ENCODE peak calls at places on chromosome 6, in five cellular contexts. J is HepG2, V is sigmoid colon, F is tibial nerve, O is SK-N-SH. Y is an unnamed sample.

GRCh38 chr6:78243519-78243918 is 590.7 kb downstream of the MEI4 start:
- DNase-seq in F (no peak), J (no peak), V (no peak), O (peak; percentile 1), Y (no peak)

GRCh38 chr6:157909282-157909664 is 72.4 kb upstream of the SYNJ2 start:
- DNase-seq in V (no peak), O (no peak), J (no peak), F (no peak), Y (peak; percentile 19)

GRCh38 chr6:53112871-53113270 is 35.8 kb downstream of the GCM1 start:
- DNase-seq in J (no peak), O (no peak), F (no peak), V (no peak), Y (no peak)

GRCh38 chr6:158185729-158186456 is 17.7 kb downstream of the GTF2H5 start:
- DNase-seq in V (no peak), F (no peak), O (no peak), J (no peak), Y (no peak)

GRCh38 chr6:81933648-81934047 is 181.2 kb upstream of the TENT5A start:
- DNase-seq in O (no peak), V (no peak), J (peak; percentile 32), F (no peak), Y (no peak)

GRCh38 chr6:110575910-110576463 is 99.6 kb upstream of the SLC22A16 start:
- DNase-seq in F (no peak), J (no peak), O (no peak), V (no peak), Y (no peak)

GRCh38 chr6:139494376-139495025 is 120.1 kb upstream of the CITED2 start:
- DNase-seq in V (no peak), J (no peak), O (no peak), F (no peak), Y (no peak)

GRCh38 chr6:119322034-119322433 is 27.5 kb downstream of the MAN1A1 start:
- DNase-seq in O (no peak), J (no peak), V (no peak), F (no peak), Y (no peak)

GRCh38 chr6:18259675-18260447 is 4.5 kb downstream of the DEK start:
- DNase-seq in F (no peak), J (no peak), O (no peak), V (no peak), Y (no peak)

GRCh38 chr6:162377735-162378134 is 349.8 kb downstream of the PRKN start:
- DNase-seq in O (no peak), V (no peak), J (no peak), F (peak; percentile 9), Y (no peak)

GRCh38 chr6:26329763-26330511 is 35.1 kb upstream of the BTN3A2 start:
- DNase-seq in J (peak; percentile 68), F (no peak), V (no peak), O (no peak), Y (no peak)

GRCh38 chr6:149012040-149012545 is 265.3 kb downstream of the UST start:
- DNase-seq in V (no peak), F (no peak), O (no peak), J (no peak), Y (no peak)

GRCh38 chr6:152086223-152086873 is 278.9 kb downstream of the ESR1 start:
- DNase-seq in F (no peak), O (no peak), V (no peak), J (no peak), Y (no peak)

GRCh38 chr6:109362102-109362884 is 20.0 kb downstream of the CD164 start:
- DNase-seq in F (no peak), J (no peak), O (no peak), V (no peak), Y (no peak)

GRCh38 chr6:157094038-157094437 is 229.3 kb downstream of the TMEM242 start:
- DNase-seq in V (no peak), J (no peak), F (no peak), O (no peak), Y (no peak)

GRCh38 chr6:33875696-33876095 is 71.9 kb upstream of the MLN start:
- DNase-seq in F (no peak), V (no peak), J (no peak), O (peak; percentile 67), Y (no peak)

GRCh38 chr6:35955970-35956369 is 35.1 kb upstream of the SRPK1 start:
- DNase-seq in J (no peak), O (no peak), V (no peak), F (no peak), Y (no peak)

GRCh38 chr6:35954335-35954734 is 33.4 kb upstream of the SRPK1 start:
- DNase-seq in F (no peak), J (no peak), V (no peak), O (no peak), Y (no peak)

GRCh38 chr6:35960192-35960591 is 39.3 kb upstream of the SRPK1 start:
- DNase-seq in V (no peak), F (no peak), J (no peak), O (no peak), Y (no peak)

GRCh38 chr6:35955071-35955470 is 34.2 kb upstream of the SRPK1 start:
- DNase-seq in O (no peak), J (no peak), F (no peak), V (no peak), Y (no peak)

GRCh38 chr6:35955521-35955920 is 34.6 kb upstream of the SRPK1 start:
- DNase-seq in J (no peak), V (no peak), F (no peak), O (no peak), Y (no peak)
- H3K27me3 ChIP-seq in J (no peaks in the 10 kb centered on the region), V (no peaks in the 10 kb centered on the region), F (no peaks in the 10 kb centered on the region), O (peaks cover 8% of the 10 kb centered on the region), Y (no peaks in the 10 kb centered on the region)

DNA sequence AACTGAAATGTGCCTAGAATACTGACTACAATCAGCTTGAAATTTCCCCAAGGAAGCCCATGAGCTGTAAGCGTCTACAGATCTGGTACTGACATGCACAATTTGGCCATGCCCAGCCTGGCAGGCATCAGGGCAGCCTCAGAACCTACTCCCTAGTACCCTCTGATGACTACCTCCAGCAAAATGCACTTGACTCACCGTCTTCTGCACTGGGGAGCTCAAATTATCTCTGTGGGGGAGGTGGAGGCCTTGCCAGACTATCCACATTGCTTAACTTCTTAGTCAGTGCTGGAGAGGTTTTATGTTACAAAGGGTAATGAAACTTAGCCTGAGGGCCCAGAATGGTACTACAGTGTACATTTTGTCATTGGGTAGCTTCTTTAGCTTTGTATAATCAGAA is 126.0 kb upstream of the ADGRF1 start:
- DNase-seq in V (no peak), O (no peak), J (peak; percentile 52), F (peak; percentile 32), Y (peak; percentile 87)
- TF ChIP-seq EP300 in V (no peak), O (no peak), J (no peak), F (peak; percentile 46), Y (no peak)

DNA sequence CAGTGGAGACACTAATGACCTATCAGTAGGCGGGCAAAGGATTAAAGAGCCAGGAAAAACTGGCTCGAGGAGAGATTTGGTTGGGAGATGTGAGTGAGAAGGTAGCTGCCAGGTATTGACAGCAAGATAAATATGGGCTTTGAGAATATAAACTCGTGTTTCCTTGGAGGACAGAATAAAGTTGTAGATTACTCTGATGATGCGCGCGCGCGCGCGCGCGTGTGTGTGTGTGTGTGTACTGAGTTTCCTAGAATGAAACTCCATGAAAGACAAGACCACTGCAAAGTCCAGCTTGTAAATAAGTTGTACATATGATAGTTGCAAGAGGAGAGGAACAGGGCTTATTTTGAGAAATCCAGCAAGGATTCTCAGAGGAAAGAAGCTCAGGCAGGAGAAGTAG is 13.3 kb upstream of the TREM2 start:
- DNase-seq in O (no peak), V (no peak), J (no peak), F (no peak), Y (no peak)
- H3K4me3 ChIP-seq in O (no peak overlapping the region), V (no peak overlapping the region), J (no peak overlapping the region), F (no peak overlapping the region), Y (no peak overlapping the region)

GRCh38 chr6:47302043-47302442 is 7.7 kb downstream of the TNFRSF21 start:
- DNase-seq in V (no peak), F (no peak), O (no peak), J (no peak), Y (no peak)
- H3K27me3 ChIP-seq in V (no peaks in the 10 kb centered on the region), F (no peaks in the 10 kb centered on the region), O (no peaks in the 10 kb centered on the region), J (no peaks in the 10 kb centered on the region), Y (no peaks in the 10 kb centered on the region)

DNA sequence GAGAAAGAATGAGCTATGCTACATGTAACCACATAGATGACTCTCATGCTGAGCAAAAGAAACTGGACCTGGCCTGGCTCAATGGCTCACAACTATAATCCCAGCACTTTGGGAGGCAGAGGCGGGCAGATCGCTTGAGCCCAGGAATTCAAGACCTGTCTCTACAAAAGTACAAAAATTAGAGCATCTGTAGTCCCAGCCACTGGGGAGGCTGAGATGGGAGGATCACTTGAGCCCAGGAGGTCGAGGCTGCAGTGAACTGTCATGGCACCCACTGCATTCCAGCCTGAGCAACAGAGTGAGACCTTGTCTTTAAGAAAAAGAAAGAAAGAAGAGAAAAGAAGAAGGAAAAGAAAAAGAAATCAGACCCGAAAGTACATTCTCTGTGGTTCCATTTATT is 41.7 kb downstream of the NCR2 start:
- DNase-seq in J (no peak), F (no peak), V (no peak), O (no peak), Y (peak; percentile 66)
- TF ChIP-seq EP300 in J (no peak), F (no peak), V (no peak), O (no peak), Y (no peak)

Y was measured in esophagus muscularis mucosa.